ENCODE peak calls at places on chromosomes 16 and 17, in ten cellular contexts. K is Calu3, H is AG04450, I is brain microvascular endothelial cell, W is GM23338, O is A549, E is IMR-90, B is fibroblast of the aortic adventitia, Z is Panc1, M is colonic mucosa. Q is an unnamed sample.

GRCh38 chr16:1559446-1559975 is 26.0 kb downstream of the TMEM204 start:
- DNase-seq in E (no peak), M (no peak), B (no peak), Z (no peak), I (no peak), K (no peak), W (no peak), H (no peak), O (no peak), Q (no peak)

GRCh38 chr16:35147556-35148504 is 1688.4 kb downstream of the TP53TG3F start:
- DNase-seq in Z (no peak), I (no peak), E (no peak), W (no peak), K (no peak), H (no peak), O (no peak), M (no peak), B (no peak), Q (no peak)

GRCh38 chr17:27241346-27241946 is 52.5 kb upstream of the WSB1 start:
- DNase-seq in I (peak), K (peak), O (peak), E (peak), Z (no peak), B (peak), H (no peak), M (no peak), W (peak), Q (no peak)

GRCh38 chr17:61155590-61156181 is 244.0 kb upstream of the TBX2 start:
- DNase-seq in E (no peak), H (no peak), B (no peak), O (peak), W (peak), M (no peak), I (no peak), Z (no peak), K (no peak), Q (no peak)

GRCh38 chr17:6374761-6375312 is 60.1 kb downstream of the AIPL1 start:
- DNase-seq in W (peak), K (peak), Z (no peak), H (no peak), E (peak), B (peak), M (no peak), I (peak), O (peak), Q (peak)

GRCh38 chr16:81604960-81605383 is 160.4 kb downstream of the CMIP start:
- DNase-seq in Z (no peak), E (peak), O (peak), B (peak), K (no peak), H (no peak), I (peak), W (no peak), M (no peak), Q (no peak)

GRCh38 chr16:2490190-2491105 is 15.5 kb downstream of the TBC1D24 start:
- DNase-seq in M (no peak), W (no peak), E (no peak), Z (no peak), K (no peak), B (no peak), H (no peak), I (no peak), O (no peak), Q (no peak)

GRCh38 chr17:19867094-19867653 is 562 bp downstream of the ULK2 start:
- DNase-seq in O (peak), K (peak), M (peak), H (no peak), B (peak), Z (no peak), I (peak), E (peak), W (peak), Q (peak)

GRCh38 chr16:72013888-72014538 is 5.5 kb downstream of the DHODH start:
- DNase-seq in O (no peak), E (no peak), K (no peak), B (no peak), Z (no peak), M (no peak), I (peak), W (no peak), H (no peak), Q (peak)

GRCh38 chr17:61205931-61206330 is 193.7 kb upstream of the TBX2 start:
- DNase-seq in B (no peak), M (no peak), I (no peak), W (no peak), O (peak), H (no peak), E (peak), K (no peak), Z (no peak), Q (no peak)

GRCh38 chr17:75849724-75850123 is 5.4 kb downstream of the WBP2 start:
- DNase-seq in Z (no peak), I (no peak), O (no peak), B (no peak), K (no peak), M (no peak), W (no peak), E (no peak), H (no peak), Q (no peak)

DNA sequence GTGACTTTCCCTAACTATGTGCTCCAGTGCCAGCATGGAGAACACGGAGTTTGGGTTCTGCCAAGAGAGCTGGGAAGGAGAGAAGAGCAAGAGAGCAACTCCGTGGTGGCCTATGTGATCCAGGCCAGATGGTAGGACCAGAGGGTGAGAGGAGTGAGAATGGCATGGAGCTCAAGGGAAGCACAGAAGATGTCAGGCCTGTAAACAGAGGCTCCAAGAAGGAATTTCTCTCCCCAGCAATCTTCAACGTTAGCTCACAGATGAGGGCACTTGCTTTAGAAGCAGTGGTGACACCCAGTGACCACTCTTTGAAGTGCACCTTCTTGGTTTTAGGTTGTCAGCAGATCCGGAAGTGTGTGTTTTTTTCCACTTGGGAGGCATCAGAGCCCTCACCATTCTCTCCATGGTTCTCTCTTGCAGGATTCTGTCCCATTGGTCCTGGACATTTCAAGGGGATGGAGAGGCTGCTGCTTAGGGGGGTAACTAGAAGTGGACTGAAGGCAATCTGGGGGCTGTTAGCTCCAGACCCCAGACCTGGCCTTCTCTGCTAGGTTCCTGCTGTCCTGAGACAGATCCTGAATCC is 18.1 kb upstream of the TMEM98 start:
- DNase-seq in W (peak), K (peak), H (peak), O (peak), Z (peak), B (peak), I (peak), M (peak), E (peak), Q (peak)
- TF ChIP-seq CTCF in W (peak), K (peak), H (peak), O (peak), Z (peak), B (peak), I (peak), M (peak), E (peak), Q (peak)

GRCh38 chr17:81514485-81514734 is 1.8 kb upstream of the ACTG1 start:
- DNase-seq in H (no peak), W (no peak), I (no peak), E (no peak), O (no peak), M (no peak), K (no peak), B (no peak), Z (no peak), Q (no peak)

GRCh38 chr17:81514735-81515529 is 2.3 kb upstream of the ACTG1 start:
- DNase-seq in W (peak), B (peak), K (peak), I (peak), O (peak), H (no peak), E (peak), M (peak), Z (no peak), Q (peak)

GRCh38 chr17:81512984-81513668 is 527 bp upstream of the ACTG1 start:
- DNase-seq in M (peak), I (no peak), E (peak), Z (no peak), H (no peak), B (no peak), O (peak), K (peak), W (peak), Q (peak)

GRCh38 chr17:81512560-81512983 is at the start of gene ACTG1:
- DNase-seq in Z (no peak), H (peak), K (peak), I (peak), E (peak), O (peak), M (peak), W (peak), B (peak), Q (peak)

DNA sequence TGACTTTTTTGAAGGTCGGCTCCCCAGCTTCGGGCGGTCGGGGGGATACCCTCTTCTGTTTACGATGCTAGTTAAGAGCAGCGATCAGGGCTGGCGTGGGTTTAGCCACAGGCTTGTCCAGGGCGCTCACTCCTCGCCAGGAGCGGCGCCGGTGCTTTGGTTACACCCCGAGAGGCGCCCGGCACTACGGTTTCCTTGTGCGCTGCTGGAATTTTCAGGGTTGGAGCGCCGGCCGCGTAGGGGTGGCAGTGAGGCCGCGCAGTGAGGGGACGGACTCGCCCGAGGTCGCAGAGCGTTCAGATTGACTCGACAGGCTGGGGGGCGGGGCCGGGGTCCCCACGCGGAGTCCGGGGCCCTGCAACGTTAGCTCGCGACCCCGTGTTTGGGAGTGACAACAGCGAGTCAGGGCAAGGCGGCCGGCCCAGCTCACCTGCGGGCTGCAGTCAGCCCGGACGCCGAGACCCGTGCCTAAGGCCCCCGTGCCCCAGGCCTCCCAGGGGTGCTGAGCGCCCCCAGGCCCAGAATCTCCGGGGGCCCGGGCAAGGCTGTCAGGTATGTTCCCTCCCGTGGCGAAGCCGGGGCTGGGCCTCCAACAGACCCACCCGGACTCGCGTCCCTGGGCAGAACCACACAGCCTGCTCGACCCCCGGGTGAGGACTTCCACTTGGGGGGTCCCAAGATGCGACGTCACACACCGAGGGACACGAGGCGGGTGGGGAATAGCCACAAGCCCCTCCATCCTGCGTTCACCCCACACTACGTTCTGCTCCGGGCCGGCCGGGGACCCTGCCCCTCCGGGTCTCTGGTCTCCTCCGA is 1.3 kb upstream of the ACTG1 start:
- DNase-seq in H (no peak), M (peak), O (peak), E (peak), I (peak), K (peak), B (peak), Z (no peak), W (peak), Q (peak)
- TF ChIP-seq CTCF in H (no peak), M (no peak), O (no peak), E (no peak), I (no peak), K (no peak), B (no peak), Z (no peak), W (no peak), Q (no peak)

GRCh38 chr17:79574108-79574507 is 36.7 kb downstream of the RBFOX3 start:
- DNase-seq in M (no peak), I (no peak), O (no peak), E (no peak), W (no peak), K (no peak), H (no peak), B (no peak), Z (no peak), Q (no peak)
- TF ChIP-seq CTCF in M (no peak), I (no peak), O (no peak), E (no peak), W (no peak), K (no peak), H (no peak), B (no peak), Z (no peak), Q (no peak)

GRCh38 chr17:32593003-32593402 is 106.2 kb downstream of the CDK5R1 start:
- DNase-seq in H (no peak), E (no peak), I (no peak), O (no peak), M (no peak), Z (no peak), K (no peak), B (no peak), W (peak), Q (no peak)
- TF ChIP-seq CTCF in H (no peak), E (no peak), I (peak), O (no peak), M (no peak), Z (peak), K (no peak), B (no peak), W (peak), Q (no peak)

GRCh38 chr17:66849851-66850580 is 15.1 kb downstream of the CACNG5 start:
- DNase-seq in M (no peak), E (no peak), I (no peak), O (no peak), B (no peak), K (no peak), H (no peak), Z (no peak), W (no peak), Q (no peak)

GRCh38 chr17:66860204-66860603 is 25.3 kb downstream of the CACNG5 start:
- DNase-seq in I (no peak), H (no peak), O (no peak), W (no peak), B (no peak), Z (no peak), M (no peak), K (no peak), E (no peak), Q (no peak)

GRCh38 chr17:66850692-66851091 is 15.8 kb downstream of the CACNG5 start:
- DNase-seq in E (no peak), W (no peak), H (no peak), Z (no peak), I (no peak), B (peak), M (no peak), K (no peak), O (no peak), Q (no peak)

GRCh38 chr17:66858182-66859083 is 23.5 kb downstream of the CACNG5 start:
- DNase-seq in M (no peak), Z (no peak), O (no peak), W (no peak), E (no peak), I (no peak), B (no peak), H (no peak), K (no peak), Q (no peak)

GRCh38 chr17:66855204-66855603 is 20.3 kb downstream of the CACNG5 start:
- DNase-seq in W (peak), B (no peak), O (no peak), K (peak), I (no peak), H (no peak), Z (no peak), M (peak), E (no peak), Q (no peak)
- TF ChIP-seq CTCF in W (peak), B (peak), O (peak), K (peak), I (peak), H (no peak), Z (peak), M (no peak), E (no peak), Q (no peak)

DNA sequence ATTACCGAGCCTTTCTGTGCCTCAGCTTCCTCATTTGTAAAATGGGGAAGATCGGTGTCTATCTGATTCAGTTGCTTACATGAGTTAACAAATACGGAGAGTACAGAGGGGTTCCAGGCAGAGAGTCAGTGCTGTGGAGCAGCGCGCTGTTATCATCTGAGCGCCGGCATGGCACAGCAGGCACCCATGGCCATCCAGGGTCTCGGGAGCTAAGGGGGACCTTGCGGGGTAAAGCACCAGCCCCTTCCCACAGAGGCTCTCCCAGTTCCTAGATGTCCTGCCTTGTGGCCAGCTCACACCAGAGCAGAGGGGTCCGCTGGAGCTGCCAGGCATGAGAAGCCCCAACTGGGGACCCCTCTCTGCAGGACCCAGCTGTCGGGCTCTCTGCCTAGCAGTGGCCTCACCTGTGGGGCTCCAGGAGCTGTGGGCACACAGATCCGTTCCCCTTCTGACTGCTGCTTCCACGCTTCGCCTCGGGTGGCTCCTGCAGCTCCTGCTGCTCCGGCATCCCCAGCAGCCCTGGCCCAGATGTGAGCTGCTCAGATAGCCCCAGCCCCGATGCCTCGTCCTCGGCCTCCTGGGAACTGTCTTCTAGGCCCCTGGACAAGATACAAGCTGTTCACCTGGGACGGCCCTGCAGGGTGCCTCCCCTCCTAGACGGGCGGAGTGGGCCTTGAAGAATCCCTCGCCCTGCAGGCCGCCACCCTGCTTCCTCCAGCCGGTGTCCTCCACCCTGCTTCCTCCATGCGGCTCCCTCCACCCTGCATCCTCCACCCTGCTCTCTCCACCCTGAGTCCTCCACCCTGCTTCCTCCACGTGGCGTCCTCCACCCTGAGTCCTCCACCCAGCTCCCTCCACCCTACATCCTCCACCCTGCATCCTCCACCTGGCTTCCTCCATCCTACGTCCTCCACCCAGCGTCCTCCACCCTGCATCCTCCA is 10.8 kb downstream of the EMC6 start:
- DNase-seq in M (no peak), W (no peak), E (no peak), Z (no peak), O (no peak), K (no peak), B (no peak), H (no peak), I (no peak), Q (no peak)
- TF ChIP-seq CTCF in M (no peak), W (no peak), E (no peak), Z (no peak), O (no peak), K (no peak), B (no peak), H (no peak), I (no peak), Q (no peak)

GRCh38 chr17:7841622-7842379 is 7.8 kb downstream of the KDM6B start:
- DNase-seq in W (peak), M (peak), E (peak), B (peak), O (peak), I (peak), H (peak), Z (no peak), K (peak), Q (peak)
- TF ChIP-seq CTCF in W (no peak), M (no peak), E (peak), B (no peak), O (peak), I (no peak), H (no peak), Z (no peak), K (no peak), Q (no peak)

Q was measured in nephron progenitor cell.